ENCODE peak calls at places on chromosomes 2 and 18, in ten cellular contexts. One of them, this sample, is unnamed.

GRCh38 chr2:33064349-33064801 is 117.6 kb downstream of the LTBP1 start:
- DNase-seq in fibroblast of mammary gland: no peak
- DNase-seq in head of caudate nucleus: no peak
- DNase-seq in Karpas-422: no peak
- DNase-seq in activated CD4-positive, alpha-beta T cell treated with anti-CD3 and anti-CD28 coated beads, Interleukin-2, amount 10 ng/mL, durations not matched to agents 7 days and 5 days: no peak
- DNase-seq in bronchial epithelial cell: no peak
- DNase-seq in skeletal muscle cell: no peak
- DNase-seq in stimulated activated naive CD8-positive, alpha-beta T cell treated with anti-CD3 and anti-CD28 coated beads, Interleukin-15, Interleukin-2, amounts not matched to agents 100 U/mL and 50 U/mL, for 24 hours: no peak
- DNase-seq in mesothelial cell of epicardium: no peak
- DNase-seq in NCI-H774: no peak
- DNase-seq in this sample: no peak

GRCh38 chr18:9333441-9334350 is 877 bp upstream of the TWSG1 start:
- DNase-seq in activated CD4-positive, alpha-beta T cell treated with anti-CD3 and anti-CD28 coated beads, Interleukin-2, amount 10 ng/mL, durations not matched to agents 7 days and 5 days: no peak
- DNase-seq in head of caudate nucleus: peak
- DNase-seq in stimulated activated naive CD8-positive, alpha-beta T cell treated with anti-CD3 and anti-CD28 coated beads, Interleukin-15, Interleukin-2, amounts not matched to agents 100 U/mL and 50 U/mL, for 24 hours: peak
- DNase-seq in mesothelial cell of epicardium: no peak
- DNase-seq in fibroblast of mammary gland: no peak
- DNase-seq in NCI-H774: no peak
- DNase-seq in Karpas-422: no peak
- DNase-seq in bronchial epithelial cell: peak
- DNase-seq in skeletal muscle cell: peak
- DNase-seq in this sample: no peak

GRCh38 chr2:178265851-178266250 is 71.5 kb downstream of the OSBPL6 start:
- DNase-seq in head of caudate nucleus: no peak
- DNase-seq in bronchial epithelial cell: no peak
- DNase-seq in Karpas-422: no peak
- DNase-seq in fibroblast of mammary gland: peak
- DNase-seq in skeletal muscle cell: no peak
- DNase-seq in stimulated activated naive CD8-positive, alpha-beta T cell treated with anti-CD3 and anti-CD28 coated beads, Interleukin-15, Interleukin-2, amounts not matched to agents 100 U/mL and 50 U/mL, for 24 hours: no peak
- DNase-seq in activated CD4-positive, alpha-beta T cell treated with anti-CD3 and anti-CD28 coated beads, Interleukin-2, amount 10 ng/mL, durations not matched to agents 7 days and 5 days: no peak
- DNase-seq in mesothelial cell of epicardium: no peak
- DNase-seq in NCI-H774: no peak
- DNase-seq in this sample: no peak

GRCh38 chr18:79604913-79605235 is 74.7 kb upstream of the CTDP1 start:
- DNase-seq in mesothelial cell of epicardium: no peak
- DNase-seq in stimulated activated naive CD8-positive, alpha-beta T cell treated with anti-CD3 and anti-CD28 coated beads, Interleukin-15, Interleukin-2, amounts not matched to agents 100 U/mL and 50 U/mL, for 24 hours: no peak
- DNase-seq in activated CD4-positive, alpha-beta T cell treated with anti-CD3 and anti-CD28 coated beads, Interleukin-2, amount 10 ng/mL, durations not matched to agents 7 days and 5 days: no peak
- DNase-seq in NCI-H774: no peak
- DNase-seq in fibroblast of mammary gland: no peak
- DNase-seq in skeletal muscle cell: no peak
- DNase-seq in bronchial epithelial cell: no peak
- DNase-seq in Karpas-422: no peak
- DNase-seq in head of caudate nucleus: no peak
- DNase-seq in this sample: no peak

GRCh38 chr2:233841183-233841582 is 13.2 kb downstream of the HJURP start:
- DNase-seq in fibroblast of mammary gland: no peak
- DNase-seq in mesothelial cell of epicardium: no peak
- DNase-seq in NCI-H774: no peak
- DNase-seq in Karpas-422: no peak
- DNase-seq in bronchial epithelial cell: no peak
- DNase-seq in stimulated activated naive CD8-positive, alpha-beta T cell treated with anti-CD3 and anti-CD28 coated beads, Interleukin-15, Interleukin-2, amounts not matched to agents 100 U/mL and 50 U/mL, for 24 hours: no peak
- DNase-seq in skeletal muscle cell: no peak
- DNase-seq in head of caudate nucleus: no peak
- DNase-seq in activated CD4-positive, alpha-beta T cell treated with anti-CD3 and anti-CD28 coated beads, Interleukin-2, amount 10 ng/mL, durations not matched to agents 7 days and 5 days: no peak
- DNase-seq in this sample: no peak

GRCh38 chr18:70464343-70465114 is 175.7 kb downstream of the SOCS6 start:
- DNase-seq in activated CD4-positive, alpha-beta T cell treated with anti-CD3 and anti-CD28 coated beads, Interleukin-2, amount 10 ng/mL, durations not matched to agents 7 days and 5 days: peak
- DNase-seq in fibroblast of mammary gland: peak
- DNase-seq in mesothelial cell of epicardium: peak
- DNase-seq in bronchial epithelial cell: peak
- DNase-seq in Karpas-422: no peak
- DNase-seq in stimulated activated naive CD8-positive, alpha-beta T cell treated with anti-CD3 and anti-CD28 coated beads, Interleukin-15, Interleukin-2, amounts not matched to agents 100 U/mL and 50 U/mL, for 24 hours: peak
- DNase-seq in head of caudate nucleus: peak
- DNase-seq in skeletal muscle cell: peak
- DNase-seq in NCI-H774: peak
- DNase-seq in this sample: peak

GRCh38 chr2:174544156-174544555 is 53.4 kb downstream of the WIPF1 start:
- DNase-seq in activated CD4-positive, alpha-beta T cell treated with anti-CD3 and anti-CD28 coated beads, Interleukin-2, amount 10 ng/mL, durations not matched to agents 7 days and 5 days: no peak
- DNase-seq in stimulated activated naive CD8-positive, alpha-beta T cell treated with anti-CD3 and anti-CD28 coated beads, Interleukin-15, Interleukin-2, amounts not matched to agents 100 U/mL and 50 U/mL, for 24 hours: no peak
- DNase-seq in skeletal muscle cell: no peak
- DNase-seq in NCI-H774: no peak
- DNase-seq in Karpas-422: no peak
- DNase-seq in head of caudate nucleus: peak
- DNase-seq in mesothelial cell of epicardium: no peak
- DNase-seq in bronchial epithelial cell: no peak
- DNase-seq in fibroblast of mammary gland: no peak
- DNase-seq in this sample: no peak

GRCh38 chr18:31977270-31977872 is 34.4 kb upstream of the TRAPPC8 start:
- DNase-seq in activated CD4-positive, alpha-beta T cell treated with anti-CD3 and anti-CD28 coated beads, Interleukin-2, amount 10 ng/mL, durations not matched to agents 7 days and 5 days: peak
- DNase-seq in fibroblast of mammary gland: peak
- DNase-seq in skeletal muscle cell: peak
- DNase-seq in head of caudate nucleus: peak
- DNase-seq in mesothelial cell of epicardium: no peak
- DNase-seq in stimulated activated naive CD8-positive, alpha-beta T cell treated with anti-CD3 and anti-CD28 coated beads, Interleukin-15, Interleukin-2, amounts not matched to agents 100 U/mL and 50 U/mL, for 24 hours: peak
- DNase-seq in Karpas-422: peak
- DNase-seq in bronchial epithelial cell: peak
- DNase-seq in NCI-H774: no peak
- DNase-seq in this sample: no peak

GRCh38 chr2:231717281-231718180 is 9.2 kb downstream of the PTMA start:
- DNase-seq in mesothelial cell of epicardium: no peak
- DNase-seq in head of caudate nucleus: no peak
- DNase-seq in skeletal muscle cell: peak
- DNase-seq in stimulated activated naive CD8-positive, alpha-beta T cell treated with anti-CD3 and anti-CD28 coated beads, Interleukin-15, Interleukin-2, amounts not matched to agents 100 U/mL and 50 U/mL, for 24 hours: peak
- DNase-seq in NCI-H774: no peak
- DNase-seq in activated CD4-positive, alpha-beta T cell treated with anti-CD3 and anti-CD28 coated beads, Interleukin-2, amount 10 ng/mL, durations not matched to agents 7 days and 5 days: peak
- DNase-seq in Karpas-422: peak
- DNase-seq in bronchial epithelial cell: peak
- DNase-seq in fibroblast of mammary gland: peak
- DNase-seq in this sample: peak

GRCh38 chr18:44325903-44326650 is 354.6 kb upstream of the SETBP1 start:
- DNase-seq in activated CD4-positive, alpha-beta T cell treated with anti-CD3 and anti-CD28 coated beads, Interleukin-2, amount 10 ng/mL, durations not matched to agents 7 days and 5 days: peak
- DNase-seq in bronchial epithelial cell: peak
- DNase-seq in head of caudate nucleus: peak
- DNase-seq in stimulated activated naive CD8-positive, alpha-beta T cell treated with anti-CD3 and anti-CD28 coated beads, Interleukin-15, Interleukin-2, amounts not matched to agents 100 U/mL and 50 U/mL, for 24 hours: peak
- DNase-seq in mesothelial cell of epicardium: peak
- DNase-seq in skeletal muscle cell: peak
- DNase-seq in NCI-H774: peak
- DNase-seq in Karpas-422: peak
- DNase-seq in fibroblast of mammary gland: peak
- DNase-seq in this sample: no peak

GRCh38 chr2:219514196-219514761 is at the start of gene ASIC4:
- DNase-seq in head of caudate nucleus: no peak
- DNase-seq in activated CD4-positive, alpha-beta T cell treated with anti-CD3 and anti-CD28 coated beads, Interleukin-2, amount 10 ng/mL, durations not matched to agents 7 days and 5 days: no peak
- DNase-seq in bronchial epithelial cell: no peak
- DNase-seq in fibroblast of mammary gland: no peak
- DNase-seq in NCI-H774: no peak
- DNase-seq in skeletal muscle cell: no peak
- DNase-seq in stimulated activated naive CD8-positive, alpha-beta T cell treated with anti-CD3 and anti-CD28 coated beads, Interleukin-15, Interleukin-2, amounts not matched to agents 100 U/mL and 50 U/mL, for 24 hours: no peak
- DNase-seq in Karpas-422: no peak
- DNase-seq in mesothelial cell of epicardium: no peak
- DNase-seq in this sample: no peak

GRCh38 chr2:8251291-8251690 is 430.6 kb upstream of the ID2 start:
- DNase-seq in head of caudate nucleus: no peak
- DNase-seq in skeletal muscle cell: no peak
- DNase-seq in fibroblast of mammary gland: no peak
- DNase-seq in bronchial epithelial cell: no peak
- DNase-seq in mesothelial cell of epicardium: no peak
- DNase-seq in stimulated activated naive CD8-positive, alpha-beta T cell treated with anti-CD3 and anti-CD28 coated beads, Interleukin-15, Interleukin-2, amounts not matched to agents 100 U/mL and 50 U/mL, for 24 hours: no peak
- DNase-seq in activated CD4-positive, alpha-beta T cell treated with anti-CD3 and anti-CD28 coated beads, Interleukin-2, amount 10 ng/mL, durations not matched to agents 7 days and 5 days: no peak
- DNase-seq in Karpas-422: no peak
- DNase-seq in NCI-H774: no peak
- DNase-seq in this sample: no peak

GRCh38 chr2:119645173-119645846 is 33.7 kb upstream of the TMEM177 start:
- DNase-seq in bronchial epithelial cell: peak
- DNase-seq in mesothelial cell of epicardium: peak
- DNase-seq in NCI-H774: no peak
- DNase-seq in fibroblast of mammary gland: no peak
- DNase-seq in stimulated activated naive CD8-positive, alpha-beta T cell treated with anti-CD3 and anti-CD28 coated beads, Interleukin-15, Interleukin-2, amounts not matched to agents 100 U/mL and 50 U/mL, for 24 hours: no peak
- DNase-seq in Karpas-422: no peak
- DNase-seq in head of caudate nucleus: no peak
- DNase-seq in skeletal muscle cell: no peak
- DNase-seq in activated CD4-positive, alpha-beta T cell treated with anti-CD3 and anti-CD28 coated beads, Interleukin-2, amount 10 ng/mL, durations not matched to agents 7 days and 5 days: no peak
- DNase-seq in this sample: no peak

GRCh38 chr2:8247905-8248622 is 433.8 kb upstream of the ID2 start:
- DNase-seq in bronchial epithelial cell: no peak
- DNase-seq in NCI-H774: no peak
- DNase-seq in fibroblast of mammary gland: peak
- DNase-seq in activated CD4-positive, alpha-beta T cell treated with anti-CD3 and anti-CD28 coated beads, Interleukin-2, amount 10 ng/mL, durations not matched to agents 7 days and 5 days: no peak
- DNase-seq in Karpas-422: peak
- DNase-seq in mesothelial cell of epicardium: no peak
- DNase-seq in stimulated activated naive CD8-positive, alpha-beta T cell treated with anti-CD3 and anti-CD28 coated beads, Interleukin-15, Interleukin-2, amounts not matched to agents 100 U/mL and 50 U/mL, for 24 hours: no peak
- DNase-seq in head of caudate nucleus: no peak
- DNase-seq in skeletal muscle cell: no peak
- DNase-seq in this sample: no peak

GRCh38 chr2:241356871-241357260 is 781 bp downstream of the FARP2 start:
- DNase-seq in bronchial epithelial cell: no peak
- DNase-seq in head of caudate nucleus: no peak
- DNase-seq in activated CD4-positive, alpha-beta T cell treated with anti-CD3 and anti-CD28 coated beads, Interleukin-2, amount 10 ng/mL, durations not matched to agents 7 days and 5 days: no peak
- DNase-seq in skeletal muscle cell: no peak
- DNase-seq in fibroblast of mammary gland: no peak
- DNase-seq in mesothelial cell of epicardium: no peak
- DNase-seq in stimulated activated naive CD8-positive, alpha-beta T cell treated with anti-CD3 and anti-CD28 coated beads, Interleukin-15, Interleukin-2, amounts not matched to agents 100 U/mL and 50 U/mL, for 24 hours: no peak
- DNase-seq in Karpas-422: peak
- DNase-seq in NCI-H774: no peak
- DNase-seq in this sample: no peak

GRCh38 chr2:11553661-11554429 is 20.0 kb downstream of the GREB1 start:
- DNase-seq in skeletal muscle cell: peak
- DNase-seq in fibroblast of mammary gland: peak
- DNase-seq in stimulated activated naive CD8-positive, alpha-beta T cell treated with anti-CD3 and anti-CD28 coated beads, Interleukin-15, Interleukin-2, amounts not matched to agents 100 U/mL and 50 U/mL, for 24 hours: no peak
- DNase-seq in mesothelial cell of epicardium: peak
- DNase-seq in head of caudate nucleus: no peak
- DNase-seq in activated CD4-positive, alpha-beta T cell treated with anti-CD3 and anti-CD28 coated beads, Interleukin-2, amount 10 ng/mL, durations not matched to agents 7 days and 5 days: no peak
- DNase-seq in Karpas-422: no peak
- DNase-seq in bronchial epithelial cell: no peak
- DNase-seq in NCI-H774: no peak
- DNase-seq in this sample: no peak

GRCh38 chr2:127361929-127362328 is 25.8 kb downstream of the MAP3K2 start:
- DNase-seq in mesothelial cell of epicardium: no peak
- DNase-seq in bronchial epithelial cell: no peak
- DNase-seq in fibroblast of mammary gland: peak
- DNase-seq in stimulated activated naive CD8-positive, alpha-beta T cell treated with anti-CD3 and anti-CD28 coated beads, Interleukin-15, Interleukin-2, amounts not matched to agents 100 U/mL and 50 U/mL, for 24 hours: no peak
- DNase-seq in activated CD4-positive, alpha-beta T cell treated with anti-CD3 and anti-CD28 coated beads, Interleukin-2, amount 10 ng/mL, durations not matched to agents 7 days and 5 days: no peak
- DNase-seq in NCI-H774: no peak
- DNase-seq in head of caudate nucleus: no peak
- DNase-seq in Karpas-422: no peak
- DNase-seq in skeletal muscle cell: no peak
- DNase-seq in this sample: no peak

GRCh38 chr2:150282821-150283309 is 204.6 kb downstream of the RND3 start:
- DNase-seq in activated CD4-positive, alpha-beta T cell treated with anti-CD3 and anti-CD28 coated beads, Interleukin-2, amount 10 ng/mL, durations not matched to agents 7 days and 5 days: no peak
- DNase-seq in skeletal muscle cell: no peak
- DNase-seq in stimulated activated naive CD8-positive, alpha-beta T cell treated with anti-CD3 and anti-CD28 coated beads, Interleukin-15, Interleukin-2, amounts not matched to agents 100 U/mL and 50 U/mL, for 24 hours: no peak
- DNase-seq in head of caudate nucleus: no peak
- DNase-seq in bronchial epithelial cell: no peak
- DNase-seq in fibroblast of mammary gland: peak
- DNase-seq in mesothelial cell of epicardium: no peak
- DNase-seq in NCI-H774: no peak
- DNase-seq in Karpas-422: no peak
- DNase-seq in this sample: no peak

GRCh38 chr2:9178905-9179571 is 27.6 kb upstream of the ASAP2 start:
- DNase-seq in mesothelial cell of epicardium: no peak
- DNase-seq in Karpas-422: no peak
- DNase-seq in skeletal muscle cell: peak
- DNase-seq in bronchial epithelial cell: peak
- DNase-seq in fibroblast of mammary gland: peak
- DNase-seq in activated CD4-positive, alpha-beta T cell treated with anti-CD3 and anti-CD28 coated beads, Interleukin-2, amount 10 ng/mL, durations not matched to agents 7 days and 5 days: no peak
- DNase-seq in NCI-H774: peak
- DNase-seq in head of caudate nucleus: peak
- DNase-seq in stimulated activated naive CD8-positive, alpha-beta T cell treated with anti-CD3 and anti-CD28 coated beads, Interleukin-15, Interleukin-2, amounts not matched to agents 100 U/mL and 50 U/mL, for 24 hours: no peak
- DNase-seq in this sample: peak

GRCh38 chr2:9748586-9748985 is 94.7 kb upstream of the TAF1B start:
- DNase-seq in skeletal muscle cell: no peak
- DNase-seq in Karpas-422: no peak
- DNase-seq in fibroblast of mammary gland: no peak
- DNase-seq in head of caudate nucleus: no peak
- DNase-seq in activated CD4-positive, alpha-beta T cell treated with anti-CD3 and anti-CD28 coated beads, Interleukin-2, amount 10 ng/mL, durations not matched to agents 7 days and 5 days: no peak
- DNase-seq in stimulated activated naive CD8-positive, alpha-beta T cell treated with anti-CD3 and anti-CD28 coated beads, Interleukin-15, Interleukin-2, amounts not matched to agents 100 U/mL and 50 U/mL, for 24 hours: peak
- DNase-seq in NCI-H774: no peak
- DNase-seq in mesothelial cell of epicardium: no peak
- DNase-seq in bronchial epithelial cell: peak
- DNase-seq in this sample: no peak

GRCh38 chr2:8259106-8259840 is 422.6 kb upstream of the ID2 start:
- DNase-seq in mesothelial cell of epicardium: no peak
- DNase-seq in head of caudate nucleus: peak
- DNase-seq in activated CD4-positive, alpha-beta T cell treated with anti-CD3 and anti-CD28 coated beads, Interleukin-2, amount 10 ng/mL, durations not matched to agents 7 days and 5 days: no peak
- DNase-seq in NCI-H774: no peak
- DNase-seq in stimulated activated naive CD8-positive, alpha-beta T cell treated with anti-CD3 and anti-CD28 coated beads, Interleukin-15, Interleukin-2, amounts not matched to agents 100 U/mL and 50 U/mL, for 24 hours: no peak
- DNase-seq in Karpas-422: peak
- DNase-seq in bronchial epithelial cell: no peak
- DNase-seq in skeletal muscle cell: no peak
- DNase-seq in fibroblast of mammary gland: no peak
- DNase-seq in this sample: no peak

GRCh38 chr2:12076810-12077209 is 330.4 kb downstream of the LPIN1 start:
- DNase-seq in head of caudate nucleus: no peak
- DNase-seq in activated CD4-positive, alpha-beta T cell treated with anti-CD3 and anti-CD28 coated beads, Interleukin-2, amount 10 ng/mL, durations not matched to agents 7 days and 5 days: no peak
- DNase-seq in Karpas-422: no peak
- DNase-seq in NCI-H774: no peak
- DNase-seq in mesothelial cell of epicardium: peak
- DNase-seq in skeletal muscle cell: peak
- DNase-seq in bronchial epithelial cell: no peak
- DNase-seq in fibroblast of mammary gland: peak
- DNase-seq in stimulated activated naive CD8-positive, alpha-beta T cell treated with anti-CD3 and anti-CD28 coated beads, Interleukin-15, Interleukin-2, amounts not matched to agents 100 U/mL and 50 U/mL, for 24 hours: no peak
- DNase-seq in this sample: no peak

GRCh38 chr2:100321181-100321880 is 970 bp downstream of the LONRF2 start:
- DNase-seq in head of caudate nucleus: peak
- DNase-seq in Karpas-422: no peak
- DNase-seq in stimulated activated naive CD8-positive, alpha-beta T cell treated with anti-CD3 and anti-CD28 coated beads, Interleukin-15, Interleukin-2, amounts not matched to agents 100 U/mL and 50 U/mL, for 24 hours: peak
- DNase-seq in fibroblast of mammary gland: peak
- DNase-seq in NCI-H774: no peak
- DNase-seq in bronchial epithelial cell: peak
- DNase-seq in mesothelial cell of epicardium: peak
- DNase-seq in skeletal muscle cell: no peak
- DNase-seq in activated CD4-positive, alpha-beta T cell treated with anti-CD3 and anti-CD28 coated beads, Interleukin-2, amount 10 ng/mL, durations not matched to agents 7 days and 5 days: no peak
- DNase-seq in this sample: no peak

GRCh38 chr2:143514413-143514812 is 385.2 kb downstream of the ARHGAP15 start:
- DNase-seq in stimulated activated naive CD8-positive, alpha-beta T cell treated with anti-CD3 and anti-CD28 coated beads, Interleukin-15, Interleukin-2, amounts not matched to agents 100 U/mL and 50 U/mL, for 24 hours: no peak
- DNase-seq in fibroblast of mammary gland: peak
- DNase-seq in Karpas-422: no peak
- DNase-seq in bronchial epithelial cell: peak
- DNase-seq in head of caudate nucleus: no peak
- DNase-seq in skeletal muscle cell: no peak
- DNase-seq in mesothelial cell of epicardium: no peak
- DNase-seq in activated CD4-positive, alpha-beta T cell treated with anti-CD3 and anti-CD28 coated beads, Interleukin-2, amount 10 ng/mL, durations not matched to agents 7 days and 5 days: no peak
- DNase-seq in NCI-H774: no peak
- DNase-seq in this sample: no peak

GRCh38 chr18:26546875-26547301 is 1.5 kb downstream of the KCTD1 start:
- DNase-seq in mesothelial cell of epicardium: no peak
- DNase-seq in skeletal muscle cell: no peak
- DNase-seq in stimulated activated naive CD8-positive, alpha-beta T cell treated with anti-CD3 and anti-CD28 coated beads, Interleukin-15, Interleukin-2, amounts not matched to agents 100 U/mL and 50 U/mL, for 24 hours: no peak
- DNase-seq in activated CD4-positive, alpha-beta T cell treated with anti-CD3 and anti-CD28 coated beads, Interleukin-2, amount 10 ng/mL, durations not matched to agents 7 days and 5 days: no peak
- DNase-seq in bronchial epithelial cell: no peak
- DNase-seq in head of caudate nucleus: no peak
- DNase-seq in Karpas-422: no peak
- DNase-seq in NCI-H774: no peak
- DNase-seq in fibroblast of mammary gland: no peak
- DNase-seq in this sample: peak

GRCh38 chr2:73908689-73909652 is 16.2 kb downstream of the ACTG2 start:
- DNase-seq in NCI-H774: no peak
- DNase-seq in fibroblast of mammary gland: no peak
- DNase-seq in activated CD4-positive, alpha-beta T cell treated with anti-CD3 and anti-CD28 coated beads, Interleukin-2, amount 10 ng/mL, durations not matched to agents 7 days and 5 days: no peak
- DNase-seq in head of caudate nucleus: no peak
- DNase-seq in mesothelial cell of epicardium: no peak
- DNase-seq in stimulated activated naive CD8-positive, alpha-beta T cell treated with anti-CD3 and anti-CD28 coated beads, Interleukin-15, Interleukin-2, amounts not matched to agents 100 U/mL and 50 U/mL, for 24 hours: no peak
- DNase-seq in bronchial epithelial cell: no peak
- DNase-seq in skeletal muscle cell: no peak
- DNase-seq in Karpas-422: no peak
- DNase-seq in this sample: no peak

GRCh38 chr2:63189026-63189425 is 138.4 kb downstream of the OTX1 start:
- DNase-seq in fibroblast of mammary gland: peak
- DNase-seq in mesothelial cell of epicardium: no peak
- DNase-seq in Karpas-422: peak
- DNase-seq in activated CD4-positive, alpha-beta T cell treated with anti-CD3 and anti-CD28 coated beads, Interleukin-2, amount 10 ng/mL, durations not matched to agents 7 days and 5 days: peak
- DNase-seq in skeletal muscle cell: peak
- DNase-seq in stimulated activated naive CD8-positive, alpha-beta T cell treated with anti-CD3 and anti-CD28 coated beads, Interleukin-15, Interleukin-2, amounts not matched to agents 100 U/mL and 50 U/mL, for 24 hours: no peak
- DNase-seq in bronchial epithelial cell: peak
- DNase-seq in NCI-H774: no peak
- DNase-seq in head of caudate nucleus: no peak
- DNase-seq in this sample: no peak

GRCh38 chr2:177726853-177727465 is 334.4 kb downstream of the AGPS start:
- DNase-seq in mesothelial cell of epicardium: no peak
- DNase-seq in NCI-H774: no peak
- DNase-seq in fibroblast of mammary gland: no peak
- DNase-seq in activated CD4-positive, alpha-beta T cell treated with anti-CD3 and anti-CD28 coated beads, Interleukin-2, amount 10 ng/mL, durations not matched to agents 7 days and 5 days: no peak
- DNase-seq in bronchial epithelial cell: no peak
- DNase-seq in Karpas-422: no peak
- DNase-seq in head of caudate nucleus: no peak
- DNase-seq in skeletal muscle cell: no peak
- DNase-seq in stimulated activated naive CD8-positive, alpha-beta T cell treated with anti-CD3 and anti-CD28 coated beads, Interleukin-15, Interleukin-2, amounts not matched to agents 100 U/mL and 50 U/mL, for 24 hours: no peak
- DNase-seq in this sample: no peak